ENCODE peak calls at places on chromosomes 2 and 18, in five cellular contexts. Z is NCI-H1092 treated with DMSO at 0.1 percent for 48 hours, U is GM04503, S is bronchial epithelial cell, B is NCI-H1105. H is an unnamed sample.

GRCh38 chr2:234495076-234495800 is 1.6 kb downstream of the ARL4C start:
- DNase-seq in U (no peak), Z (no peak), B (no peak), S (no peak), H (no peak)

GRCh38 chr2:150491943-150492342 is 4.5 kb upstream of the RND3 start:
- DNase-seq in Z (no peak), U (no peak), S (peak; percentile 91), B (no peak), H (no peak)

GRCh38 chr2:150023044-150023443 is 435.5 kb upstream of the MMADHC start:
- DNase-seq in U (no peak), Z (no peak), S (no peak), B (no peak), H (no peak)

GRCh38 chr2:199692489-199692888 is 158.5 kb downstream of the FTCDNL1 start:
- DNase-seq in B (peak; percentile 98), Z (peak; percentile 84), U (no peak), S (peak; percentile 2), H (peak; percentile 42)

GRCh38 chr2:191666241-191666640 is 11.7 kb upstream of the NABP1 start:
- DNase-seq in Z (no peak), B (no peak), U (no peak), S (no peak), H (no peak)

GRCh38 chr2:223600056-223600455 is 2.1 kb downstream of the SCG2 start:
- DNase-seq in S (no peak), B (no peak), Z (no peak), U (no peak), H (no peak)

GRCh38 chr2:224860786-224861185 is 144.6 kb upstream of the CCDC195 start:
- DNase-seq in B (no peak), Z (no peak), S (peak; percentile 48), U (no peak), H (no peak)

GRCh38 chr2:11796190-11797171 is 50.0 kb downstream of the LPIN1 start:
- DNase-seq in Z (no peak), U (peak; percentile 89), B (no peak), S (no peak), H (no peak)

GRCh38 chr18:45850021-45850420 is 24.5 kb downstream of the SIGLEC15 start:
- DNase-seq in Z (no peak), B (no peak), S (no peak), U (no peak), H (no peak)

GRCh38 chr2:207163053-207163814 is 2.5 kb downstream of the KLF7 start:
- DNase-seq in Z (no peak), S (peak; percentile 97), B (no peak), U (peak; percentile 84), H (peak; percentile 82)

GRCh38 chr2:239440511-239440959 is 39.7 kb upstream of the HDAC4 start:
- DNase-seq in U (no peak), Z (peak; percentile 62), B (no peak), S (no peak), H (no peak)

GRCh38 chr18:42183746-42184145 is 228.7 kb downstream of the PIK3C3 start:
- DNase-seq in U (peak; percentile 64), B (no peak), S (peak; percentile 73), Z (no peak), H (peak; percentile 49)

GRCh38 chr18:7941533-7941932 is 374.4 kb downstream of the PTPRM start:
- DNase-seq in U (no peak), S (peak; percentile 94), B (peak; percentile 87), Z (peak; percentile 85), H (no peak)

GRCh38 chr18:23141022-23141999 is 6.0 kb downstream of the CABLES1 start:
- DNase-seq in U (no peak), Z (peak; percentile 29), S (no peak), B (peak; percentile 45), H (peak; percentile 83)

GRCh38 chr2:75616933-75617332 is 29.6 kb upstream of the MRPL19 start:
- DNase-seq in B (no peak), Z (no peak), S (no peak), U (no peak), H (no peak)

GRCh38 chr2:215002500-215002899 is 135.9 kb downstream of the ABCA12 start:
- DNase-seq in B (no peak), Z (peak; percentile 6), U (peak; percentile 3), S (peak; percentile 37), H (peak; percentile 33)

GRCh38 chr2:118539290-118539689 is 308.2 kb downstream of the EN1 start:
- DNase-seq in Z (no peak), B (no peak), S (peak; percentile 8), U (no peak), H (no peak)

GRCh38 chr2:120702061-120702460 is 33.6 kb upstream of the GLI2 start:
- DNase-seq in B (no peak), Z (no peak), S (no peak), U (no peak), H (no peak)

GRCh38 chr2:159209341-159210306 is 76.9 kb downstream of the WDSUB1 start:
- DNase-seq in Z (no peak), S (no peak), U (no peak), B (no peak), H (no peak)

GRCh38 chr2:56448999-56449431 is 265.2 kb downstream of the CCDC85A start:
- DNase-seq in B (no peak), U (no peak), Z (no peak), S (peak; percentile 73), H (no peak)